ENCODE peak calls at places on chromosome 6, in six cellular contexts. One of them, this sample, is unnamed.

GRCh38 chr6:73388800-73389512 is 5.7 kb upstream of the DDX43 start:
- DNase-seq in HFF-Myc: peak; percentile 30
- DNase-seq in brain microvascular endothelial cell: peak; percentile 49
- DNase-seq in tibial nerve: no peak
- DNase-seq in GM10248: peak; percentile 76
- DNase-seq in kidney: peak; percentile 81
- DNase-seq in this sample: no peak

GRCh38 chr6:26087284-26088115 is at the start of gene HFE:
- DNase-seq in GM10248: peak; percentile 41
- DNase-seq in tibial nerve: no peak
- DNase-seq in kidney: peak; percentile 82
- DNase-seq in brain microvascular endothelial cell: peak; percentile 38
- DNase-seq in HFF-Myc: peak; percentile 30
- DNase-seq in this sample: no peak

GRCh38 chr6:41781302-41781711 is 725 bp downstream of the PRICKLE4 start:
- DNase-seq in kidney: peak; percentile 72
- DNase-seq in GM10248: no peak
- DNase-seq in HFF-Myc: no peak
- DNase-seq in tibial nerve: no peak
- DNase-seq in brain microvascular endothelial cell: no peak
- DNase-seq in this sample: no peak

GRCh38 chr6:25504661-25505060 is 147.4 kb upstream of the SCGN start:
- DNase-seq in tibial nerve: no peak
- DNase-seq in HFF-Myc: no peak
- DNase-seq in brain microvascular endothelial cell: no peak
- DNase-seq in kidney: no peak
- DNase-seq in GM10248: no peak
- DNase-seq in this sample: no peak

GRCh38 chr6:2839982-2840793 is 1.5 kb downstream of the SERPINB1 start:
- DNase-seq in brain microvascular endothelial cell: no peak
- DNase-seq in tibial nerve: no peak
- DNase-seq in HFF-Myc: no peak
- DNase-seq in kidney: no peak
- DNase-seq in GM10248: no peak
- DNase-seq in this sample: no peak

GRCh38 chr6:72466971-72467566 is 154.8 kb upstream of the KCNQ5 start:
- DNase-seq in kidney: no peak
- DNase-seq in GM10248: no peak
- DNase-seq in HFF-Myc: no peak
- DNase-seq in tibial nerve: no peak
- DNase-seq in brain microvascular endothelial cell: no peak
- DNase-seq in this sample: no peak

GRCh38 chr6:50905297-50905696 is 86.6 kb downstream of the TFAP2B start:
- DNase-seq in kidney: no peak
- DNase-seq in tibial nerve: no peak
- DNase-seq in GM10248: no peak
- DNase-seq in HFF-Myc: no peak
- DNase-seq in brain microvascular endothelial cell: no peak
- DNase-seq in this sample: no peak

GRCh38 chr6:139080255-139080920 is 51.8 kb downstream of the ABRACL start:
- DNase-seq in brain microvascular endothelial cell: peak; percentile 4
- DNase-seq in GM10248: no peak
- DNase-seq in HFF-Myc: no peak
- DNase-seq in kidney: no peak
- DNase-seq in tibial nerve: no peak
- DNase-seq in this sample: no peak

GRCh38 chr6:169029861-169030260 is 223.8 kb downstream of the THBS2 start:
- DNase-seq in tibial nerve: no peak
- DNase-seq in brain microvascular endothelial cell: no peak
- DNase-seq in GM10248: no peak
- DNase-seq in kidney: peak; percentile 29
- DNase-seq in HFF-Myc: no peak
- DNase-seq in this sample: no peak

GRCh38 chr6:95081231-95081630 is 496.1 kb upstream of the MANEA start:
- DNase-seq in brain microvascular endothelial cell: no peak
- DNase-seq in kidney: no peak
- DNase-seq in tibial nerve: no peak
- DNase-seq in GM10248: no peak
- DNase-seq in HFF-Myc: no peak
- DNase-seq in this sample: no peak

GRCh38 chr6:158324136-158324535 is 11.9 kb downstream of the TULP4 start:
- DNase-seq in tibial nerve: no peak
- DNase-seq in brain microvascular endothelial cell: peak; percentile 11
- DNase-seq in GM10248: no peak
- DNase-seq in kidney: no peak
- DNase-seq in HFF-Myc: no peak
- DNase-seq in this sample: no peak

GRCh38 chr6:112409311-112409710 is 62.2 kb downstream of the RFPL4B start:
- DNase-seq in brain microvascular endothelial cell: peak; percentile 9
- DNase-seq in tibial nerve: no peak
- DNase-seq in kidney: no peak
- DNase-seq in HFF-Myc: no peak
- DNase-seq in GM10248: no peak
- DNase-seq in this sample: no peak

GRCh38 chr6:88855521-88856152 is 107.8 kb downstream of the RNGTT start:
- DNase-seq in tibial nerve: no peak
- DNase-seq in kidney: no peak
- DNase-seq in brain microvascular endothelial cell: no peak
- DNase-seq in HFF-Myc: peak; percentile 47
- DNase-seq in GM10248: no peak
- DNase-seq in this sample: no peak

GRCh38 chr6:93418448-93419303 is 683 bp downstream of the EPHA7 start:
- DNase-seq in tibial nerve: no peak
- DNase-seq in kidney: peak; percentile 71
- DNase-seq in GM10248: peak; percentile 23
- DNase-seq in brain microvascular endothelial cell: peak; percentile 18
- DNase-seq in HFF-Myc: no peak
- DNase-seq in this sample: no peak

GRCh38 chr6:142374965-142375733 is 73.3 kb downstream of the ADGRG6 start:
- DNase-seq in kidney: no peak
- DNase-seq in GM10248: no peak
- DNase-seq in HFF-Myc: peak; percentile 59
- DNase-seq in brain microvascular endothelial cell: peak; percentile 83
- DNase-seq in tibial nerve: no peak
- DNase-seq in this sample: no peak

GRCh38 chr6:42702200-42702599 is 20.2 kb downstream of the PRPH2 start:
- DNase-seq in HFF-Myc: peak; percentile 38
- DNase-seq in GM10248: no peak
- DNase-seq in brain microvascular endothelial cell: peak; percentile 54
- DNase-seq in kidney: peak; percentile 12
- DNase-seq in tibial nerve: no peak
- DNase-seq in this sample: no peak

GRCh38 chr6:33620158-33620583 is 951 bp upstream of the ITPR3 start:
- DNase-seq in GM10248: peak; percentile 52
- DNase-seq in HFF-Myc: no peak
- DNase-seq in tibial nerve: no peak
- DNase-seq in kidney: peak; percentile 87
- DNase-seq in brain microvascular endothelial cell: no peak
- DNase-seq in this sample: no peak

GRCh38 chr6:143620461-143620860 is 57.3 kb upstream of the PHACTR2 start:
- DNase-seq in brain microvascular endothelial cell: peak; percentile 10
- DNase-seq in GM10248: no peak
- DNase-seq in HFF-Myc: peak; percentile 22
- DNase-seq in tibial nerve: no peak
- DNase-seq in kidney: no peak
- DNase-seq in this sample: no peak

GRCh38 chr6:26017567-26017966 is 55.0 kb downstream of the TRIM38 start:
- DNase-seq in HFF-Myc: peak; percentile 84
- DNase-seq in brain microvascular endothelial cell: peak; percentile 96
- DNase-seq in kidney: peak; percentile 91
- DNase-seq in tibial nerve: peak; percentile 55
- DNase-seq in GM10248: no peak
- DNase-seq in this sample: peak; percentile 59

GRCh38 chr6:157755752-157756411 is 67.2 kb upstream of the SNX9 start:
- DNase-seq in HFF-Myc: no peak
- DNase-seq in tibial nerve: no peak
- DNase-seq in brain microvascular endothelial cell: no peak
- DNase-seq in GM10248: no peak
- DNase-seq in kidney: no peak
- DNase-seq in this sample: no peak

DNA sequence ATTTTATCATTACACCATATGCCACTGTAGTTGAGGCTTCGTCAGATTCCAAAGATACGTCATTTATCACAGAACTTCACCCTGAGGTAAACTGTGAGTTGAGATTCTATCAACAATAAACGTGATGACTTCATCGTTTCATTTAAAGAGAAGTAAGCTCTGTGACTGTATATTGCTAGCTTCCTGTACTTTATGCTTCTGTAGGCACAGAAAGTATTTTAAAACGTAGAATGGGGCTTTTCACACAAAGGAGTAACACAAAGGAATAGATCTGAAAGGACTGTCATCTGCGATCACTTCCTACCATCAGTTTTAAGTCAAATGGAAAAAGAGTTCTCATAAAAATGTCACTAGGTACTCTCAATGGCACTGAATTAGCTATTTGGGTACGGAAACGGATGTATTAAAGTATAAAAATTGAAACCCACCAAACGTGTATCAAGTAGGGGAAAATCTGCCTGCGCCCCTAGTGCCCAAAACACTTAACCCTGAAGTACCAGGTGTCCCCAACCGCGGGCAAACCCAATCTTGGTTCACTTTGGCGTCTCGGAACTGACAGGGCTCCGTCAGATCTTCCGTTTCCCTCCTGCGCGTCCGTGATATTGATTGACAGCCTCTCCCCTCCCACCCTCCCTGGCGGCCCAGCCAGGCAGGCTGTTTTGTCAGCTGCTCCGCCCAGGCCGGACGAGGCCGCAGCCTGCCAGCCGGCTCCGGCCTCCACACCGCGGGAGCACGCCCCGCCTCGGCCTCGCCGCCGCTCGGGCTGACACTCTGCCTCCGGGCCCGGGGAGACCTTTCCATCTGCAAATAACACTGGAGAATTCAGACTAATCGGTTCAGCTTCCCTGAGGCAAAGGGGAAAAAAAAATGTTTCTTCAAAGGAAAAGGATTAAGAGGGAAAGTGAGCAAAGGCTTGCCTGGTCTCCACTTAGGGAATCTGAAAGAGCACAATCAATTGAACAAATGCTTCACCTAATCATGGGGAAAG is 234.7 kb upstream of the MCHR2 start:
- DNase-seq in GM10248: peak; percentile 88
- DNase-seq in HFF-Myc: no peak
- DNase-seq in kidney: peak; percentile 89
- DNase-seq in tibial nerve: peak; percentile 34
- DNase-seq in brain microvascular endothelial cell: peak; percentile 77
- DNase-seq in this sample: no peak
- TF ChIP-seq CTCF in GM10248: no peak
- TF ChIP-seq CTCF in HFF-Myc: no peak
- TF ChIP-seq CTCF in kidney: no peak
- TF ChIP-seq CTCF in tibial nerve: no peak
- TF ChIP-seq CTCF in brain microvascular endothelial cell: peak; percentile 45
- TF ChIP-seq CTCF in this sample: no peak

GRCh38 chr6:24252215-24252614 is 105.6 kb downstream of the DCDC2 start:
- DNase-seq in kidney: no peak
- DNase-seq in HFF-Myc: no peak
- DNase-seq in brain microvascular endothelial cell: no peak
- DNase-seq in tibial nerve: no peak
- DNase-seq in GM10248: no peak
- DNase-seq in this sample: no peak

GRCh38 chr6:24251339-24251738 is 106.5 kb downstream of the DCDC2 start:
- DNase-seq in HFF-Myc: no peak
- DNase-seq in tibial nerve: no peak
- DNase-seq in brain microvascular endothelial cell: no peak
- DNase-seq in GM10248: no peak
- DNase-seq in kidney: no peak
- DNase-seq in this sample: no peak

GRCh38 chr6:24253360-24253759 is 104.5 kb downstream of the DCDC2 start:
- DNase-seq in tibial nerve: no peak
- DNase-seq in brain microvascular endothelial cell: no peak
- DNase-seq in kidney: no peak
- DNase-seq in GM10248: no peak
- DNase-seq in HFF-Myc: no peak
- DNase-seq in this sample: no peak

GRCh38 chr6:24255676-24256075 is 102.2 kb downstream of the DCDC2 start:
- DNase-seq in GM10248: no peak
- DNase-seq in brain microvascular endothelial cell: no peak
- DNase-seq in kidney: no peak
- DNase-seq in tibial nerve: no peak
- DNase-seq in HFF-Myc: no peak
- DNase-seq in this sample: no peak

DNA sequence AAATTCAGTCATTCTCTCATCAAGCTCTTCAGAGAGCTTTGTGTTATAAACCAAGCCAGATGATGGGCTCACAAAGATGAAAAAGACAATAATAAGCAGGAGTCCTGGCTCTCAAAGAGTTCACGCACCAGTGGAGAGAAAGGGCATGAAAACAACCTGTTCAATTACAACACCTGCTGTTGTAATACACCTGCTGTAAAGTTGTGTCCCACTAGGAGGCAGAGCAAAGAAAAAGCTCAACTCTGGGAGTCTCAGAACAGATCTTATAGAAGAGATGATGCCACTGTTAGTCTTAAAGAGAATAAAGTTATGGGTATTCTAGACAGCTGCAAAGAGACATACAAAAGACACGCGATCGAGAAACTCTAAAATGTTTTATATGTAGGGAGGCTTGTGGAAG is 100.6 kb downstream of the DCDC2 start:
- DNase-seq in tibial nerve: no peak
- DNase-seq in GM10248: no peak
- DNase-seq in HFF-Myc: no peak
- DNase-seq in brain microvascular endothelial cell: no peak
- DNase-seq in kidney: no peak
- DNase-seq in this sample: no peak
- TF ChIP-seq CTCF in tibial nerve: no peak
- TF ChIP-seq CTCF in GM10248: no peak
- TF ChIP-seq CTCF in HFF-Myc: no peak
- TF ChIP-seq CTCF in brain microvascular endothelial cell: no peak
- TF ChIP-seq CTCF in kidney: peak; percentile 3
- TF ChIP-seq CTCF in this sample: no peak

DNA sequence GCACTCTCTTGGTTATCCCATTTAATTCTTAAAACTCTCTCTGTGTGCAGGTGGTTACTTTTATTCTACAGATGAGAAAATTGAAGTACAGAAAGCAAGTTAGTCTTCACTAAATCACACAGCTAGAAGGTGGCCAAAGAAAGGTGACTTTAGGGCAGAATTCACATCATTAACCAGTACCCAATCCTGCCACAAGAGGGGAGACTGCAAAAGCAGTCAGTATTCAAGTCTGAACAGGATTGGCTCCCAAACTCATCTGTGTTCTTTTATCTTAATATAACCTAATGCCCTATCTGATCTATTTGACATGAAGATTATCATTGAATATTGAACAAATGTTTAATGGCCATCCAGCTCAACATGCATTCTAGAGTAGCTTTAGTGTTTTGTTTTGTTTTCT is 225.3 kb upstream of the FAM83B start:
- DNase-seq in kidney: no peak
- DNase-seq in brain microvascular endothelial cell: no peak
- DNase-seq in tibial nerve: no peak
- DNase-seq in HFF-Myc: no peak
- DNase-seq in GM10248: no peak
- DNase-seq in this sample: no peak
- TF ChIP-seq CTCF in kidney: no peak
- TF ChIP-seq CTCF in brain microvascular endothelial cell: peak; percentile 61
- TF ChIP-seq CTCF in tibial nerve: peak; percentile 25
- TF ChIP-seq CTCF in HFF-Myc: peak; percentile 13
- TF ChIP-seq CTCF in GM10248: no peak
- TF ChIP-seq CTCF in this sample: no peak

GRCh38 chr6:12555781-12556180 is 160.8 kb upstream of the PHACTR1 start:
- DNase-seq in kidney: no peak
- DNase-seq in GM10248: no peak
- DNase-seq in brain microvascular endothelial cell: no peak
- DNase-seq in HFF-Myc: no peak
- DNase-seq in tibial nerve: no peak
- DNase-seq in this sample: no peak
- TF ChIP-seq CTCF in kidney: no peak
- TF ChIP-seq CTCF in GM10248: no peak
- TF ChIP-seq CTCF in brain microvascular endothelial cell: no peak
- TF ChIP-seq CTCF in HFF-Myc: no peak
- TF ChIP-seq CTCF in tibial nerve: no peak
- TF ChIP-seq CTCF in this sample: no peak

This sample was measured in omental fat pad.